ENCODE peak calls at places on chromosomes 2 and 18, in ten cellular contexts. I is stomach; T is IMR-90; K is prostate gland; N is tibial nerve; P is CD4-positive, alpha-beta memory T cell; S is mesendoderm; G is lower lobe of right lung; E is transverse colon; O is GM23248. W is an unnamed sample.

GRCh38 chr2:190532581-190532980 is 1.9 kb downstream of the NEMP2 start:
- DNase-seq in I (no peak), T (no peak), K (no peak), N (no peak), P (no peak), S (no peak), G (no peak), E (no peak), O (no peak), W (peak; percentile 73)

GRCh38 chr2:98382086-98382485 is 35.8 kb downstream of the CNGA3 start:
- DNase-seq in I (no peak), T (no peak), K (no peak), N (no peak), P (no peak), S (no peak), G (no peak), E (no peak), O (no peak), W (no peak)

GRCh38 chr2:222677981-222678380 is 6.5 kb downstream of the MOGAT1 start:
- DNase-seq in I (no peak), T (no peak), K (no peak), N (no peak), P (no peak), S (peak; percentile 77), G (no peak), E (no peak), O (no peak), W (no peak)

GRCh38 chr2:43217228-43218220 is 8.9 kb downstream of the ZFP36L2 start:
- DNase-seq in I (no peak), T (no peak), K (no peak), N (no peak), P (no peak), S (peak; percentile 96), G (no peak), E (peak; percentile 54), O (peak; percentile 25), W (peak; percentile 67)

GRCh38 chr18:26656944-26657536 is 108.7 kb upstream of the KCTD1 start:
- DNase-seq in I (peak; percentile 85), T (peak; percentile 36), K (peak; percentile 75), N (peak; percentile 28), P (no peak), S (peak; percentile 79), G (peak; percentile 86), E (peak; percentile 71), O (peak; percentile 85), W (peak; percentile 46)

GRCh38 chr2:63124209-63124608 is 73.6 kb downstream of the OTX1 start:
- DNase-seq in I (no peak), T (no peak), K (no peak), N (no peak), P (no peak), S (no peak), G (no peak), E (no peak), O (peak; percentile 0), W (no peak)

GRCh38 chr2:122389694-122390093 is 634.2 kb downstream of the TSN start:
- DNase-seq in I (no peak), T (no peak), K (no peak), N (no peak), P (no peak), S (no peak), G (no peak), E (no peak), O (no peak), W (no peak)

GRCh38 chr2:190477563-190478454 is 56.7 kb downstream of the NEMP2 start:
- DNase-seq in I (no peak), T (peak; percentile 34), K (peak; percentile 39), N (no peak), P (no peak), S (no peak), G (no peak), E (no peak), O (peak; percentile 16), W (no peak)

GRCh38 chr2:209946539-209946938 is 55.9 kb upstream of the RPE start:
- DNase-seq in I (no peak), T (no peak), K (peak; percentile 34), N (no peak), P (no peak), S (no peak), G (no peak), E (no peak), O (peak; percentile 12), W (no peak)

GRCh38 chr18:10453261-10453884 is 1.1 kb upstream of the APCDD1 start:
- DNase-seq in I (no peak), T (no peak), K (no peak), N (peak; percentile 43), P (no peak), S (no peak), G (no peak), E (no peak), O (peak; percentile 11), W (no peak)
- H3K27me3 ChIP-seq in I (peaks cover 19% of the 10 kb centered on the region), T (peaks cover 39% of the 10 kb centered on the region), K (no peaks in the 10 kb centered on the region), N (no peaks in the 10 kb centered on the region), P (peaks cover 5% of the 10 kb centered on the region), S (no peaks in the 10 kb centered on the region), G (peaks cover 4% of the 10 kb centered on the region), E (peaks cover 44% of the 10 kb centered on the region), O (peaks cover 55% of the 10 kb centered on the region), W (no peaks in the 10 kb centered on the region)

GRCh38 chr2:103875111-103875510 is 978.8 kb upstream of the POU3F3 start:
- DNase-seq in I (no peak), T (no peak), K (no peak), N (no peak), P (no peak), S (peak; percentile 39), G (no peak), E (no peak), O (no peak), W (no peak)
- H3K4me3 ChIP-seq in I (no peak overlapping the region), T (no peak overlapping the region), K (no peak overlapping the region), N (no peak overlapping the region), P (no peak overlapping the region), S (no peak overlapping the region), G (no peak overlapping the region), E (no peak overlapping the region), O (no peak overlapping the region), W (no peak overlapping the region)

GRCh38 chr2:85754313-85755095 is 713 bp downstream of the ATOH8 start:
- DNase-seq in I (peak; percentile 46), T (peak; percentile 39), K (no peak), N (no peak), P (peak; percentile 36), S (peak; percentile 90), G (peak; percentile 69), E (peak; percentile 32), O (peak; percentile 83), W (peak; percentile 73)
- H3K4me1 ChIP-seq in I (peaks cover 78% of the 10 kb centered on the region), T (peaks cover 22% of the 10 kb centered on the region), K (no peaks in the 10 kb centered on the region), N (no peaks in the 10 kb centered on the region), P (peaks cover 23% of the 10 kb centered on the region), S (peaks cover 4% of the 10 kb centered on the region), G (peaks cover 81% of the 10 kb centered on the region), E (peaks cover 58% of the 10 kb centered on the region), O (peaks cover 43% of the 10 kb centered on the region), W (peaks cover 49% of the 10 kb centered on the region)

GRCh38 chr2:218850796-218851195 is 8.8 kb upstream of the WNT6 start:
- DNase-seq in I (no peak), T (no peak), K (no peak), N (no peak), P (no peak), S (no peak), G (no peak), E (no peak), O (no peak), W (no peak)

GRCh38 chr2:218854860-218855259 is 4.7 kb upstream of the WNT6 start:
- DNase-seq in I (no peak), T (no peak), K (no peak), N (no peak), P (no peak), S (no peak), G (no peak), E (no peak), O (no peak), W (no peak)

GRCh38 chr2:218851286-218851685 is 8.3 kb upstream of the WNT6 start:
- DNase-seq in I (no peak), T (no peak), K (no peak), N (no peak), P (no peak), S (no peak), G (no peak), E (no peak), O (no peak), W (no peak)

GRCh38 chr2:218853766-218854165 is 5.8 kb upstream of the WNT6 start:
- DNase-seq in I (no peak), T (peak; percentile 13), K (no peak), N (no peak), P (no peak), S (no peak), G (no peak), E (no peak), O (peak; percentile 57), W (no peak)

GRCh38 chr2:218852911-218853667 is 6.5 kb upstream of the WNT6 start:
- DNase-seq in I (peak; percentile 67), T (peak; percentile 52), K (peak; percentile 52), N (peak; percentile 72), P (peak; percentile 59), S (peak; percentile 82), G (peak; percentile 71), E (peak; percentile 65), O (peak; percentile 69), W (peak; percentile 56)
- H3K27me3 ChIP-seq in I (peaks cover 55% of the 10 kb centered on the region), T (peaks cover 57% of the 10 kb centered on the region), K (no peaks in the 10 kb centered on the region), N (no peaks in the 10 kb centered on the region), P (peaks cover 15% of the 10 kb centered on the region), S (peaks cover 17% of the 10 kb centered on the region), G (peaks cover 69% of the 10 kb centered on the region), E (peaks cover 96% of the 10 kb centered on the region), O (peaks cover 7% of the 10 kb centered on the region), W (no peaks in the 10 kb centered on the region)

GRCh38 chr2:38099096-38099997 is 23.4 kb upstream of the CYP1B1 start:
- DNase-seq in I (no peak), T (no peak), K (no peak), N (no peak), P (no peak), S (peak; percentile 32), G (no peak), E (no peak), O (no peak), W (no peak)
- H3K4me3 ChIP-seq in I (peak overlapping the region; percentile 12), T (no peak overlapping the region), K (no peak overlapping the region), N (peak overlapping the region; percentile 40), P (no peak overlapping the region), S (no peak overlapping the region), G (peak overlapping the region; percentile 41), E (no peak overlapping the region), O (peak overlapping the region; percentile 57), W (no peak overlapping the region)

DNA sequence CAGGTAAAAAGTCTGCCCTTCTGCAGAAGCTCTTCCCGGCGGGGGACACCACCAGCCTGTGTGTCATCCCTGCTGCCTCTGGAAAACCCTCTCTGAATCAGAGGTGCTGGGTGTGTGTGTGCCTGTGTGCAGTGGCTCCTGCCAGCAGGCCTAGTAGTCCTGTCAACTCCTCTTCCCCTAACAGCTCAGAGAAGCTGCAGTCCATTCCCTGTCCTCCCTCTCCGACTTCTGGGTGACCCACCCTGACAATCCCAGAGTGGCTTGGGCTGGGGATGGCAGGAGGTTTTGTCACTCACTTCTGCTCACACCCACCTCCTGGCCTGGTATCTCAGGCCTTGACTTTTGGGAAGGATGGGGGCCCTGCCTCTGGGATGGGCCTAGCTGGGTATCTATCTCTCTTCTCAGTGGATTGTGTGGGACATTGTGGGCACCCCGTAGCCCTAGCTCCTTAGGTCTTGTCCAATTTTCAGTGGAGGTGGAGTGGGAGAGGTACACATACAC is 2.3 kb downstream of the WNT10A start:
- DNase-seq in I (no peak), T (no peak), K (no peak), N (no peak), P (no peak), S (no peak), G (no peak), E (no peak), O (peak; percentile 88), W (peak; percentile 53)
- H3K4me1 ChIP-seq in I (peaks cover 37% of the 10 kb centered on the region), T (no peaks in the 10 kb centered on the region), K (no peaks in the 10 kb centered on the region), N (no peaks in the 10 kb centered on the region), P (peaks cover 63% of the 10 kb centered on the region), S (no peaks in the 10 kb centered on the region), G (peaks cover 22% of the 10 kb centered on the region), E (peaks cover 31% of the 10 kb centered on the region), O (peaks cover 4% of the 10 kb centered on the region), W (peaks cover 52% of the 10 kb centered on the region)

W was measured in SJCRH30.